ENCODE peak calls at places on chromosomes 11 and 22, in six cellular contexts. V, H, G, S, E and B are unnamed samples.

GRCh38 chr11:64207247-64208085 is 945 bp downstream of the FERMT3 start:
- DNase-seq in V (peak), H (peak), G (no peak), S (no peak), E (peak), B (no peak)

GRCh38 chr11:88188251-88189030 is 13.2 kb upstream of the RAB38 start:
- DNase-seq in V (no peak), H (no peak), G (no peak), S (no peak), E (no peak), B (no peak)

GRCh38 chr22:48551716-48552268 is 1275.9 kb downstream of the BRD1 start:
- DNase-seq in V (no peak), H (no peak), G (no peak), S (no peak), E (no peak), B (no peak)

GRCh38 chr11:129368889-129369672 is 6.6 kb upstream of the BARX2 start:
- DNase-seq in V (no peak), H (no peak), G (no peak), S (no peak), E (no peak), B (no peak)

GRCh38 chr22:35023692-35024363 is 42.1 kb upstream of the ISX start:
- DNase-seq in V (no peak), H (no peak), G (no peak), S (no peak), E (peak), B (no peak)

GRCh38 chr11:115929618-115930129 is 425.5 kb upstream of the CADM1 start:
- DNase-seq in V (no peak), H (no peak), G (peak), S (no peak), E (no peak), B (no peak)

GRCh38 chr11:8263109-8263768 is 439 bp downstream of the LMO1 start:
- DNase-seq in V (no peak), H (no peak), G (no peak), S (no peak), E (no peak), B (no peak)

GRCh38 chr11:113555071-113555739 is 80.0 kb upstream of the DRD2 start:
- DNase-seq in V (no peak), H (no peak), G (no peak), S (no peak), E (no peak), B (no peak)

GRCh38 chr11:12016246-12016645 is 7.8 kb upstream of the DKK3 start:
- DNase-seq in V (no peak), H (no peak), G (no peak), S (no peak), E (no peak), B (no peak)

GRCh38 chr11:112852141-112852853 is 108.9 kb upstream of the NCAM1 start:
- DNase-seq in V (peak), H (peak), G (no peak), S (no peak), E (no peak), B (no peak)

GRCh38 chr11:84396521-84396920 is 1110.4 kb upstream of the CCDC90B start:
- DNase-seq in V (no peak), H (no peak), G (no peak), S (no peak), E (no peak), B (no peak)

GRCh38 chr11:134521001-134521400 is 109.0 kb upstream of the B3GAT1 start:
- DNase-seq in V (no peak), H (no peak), G (no peak), S (no peak), E (no peak), B (no peak)

GRCh38 chr22:38138961-38139360 is 28.5 kb upstream of the BAIAP2L2 start:
- DNase-seq in V (no peak), H (no peak), G (no peak), S (no peak), E (no peak), B (no peak)

GRCh38 chr11:122305018-122305417 is 189.0 kb upstream of the BLID start:
- DNase-seq in V (no peak), H (no peak), G (no peak), S (no peak), E (no peak), B (no peak)

GRCh38 chr22:39967996-39968968 is 8.1 kb downstream of the TMA7B start:
- DNase-seq in V (no peak), H (no peak), G (no peak), S (no peak), E (no peak), B (no peak)

GRCh38 chr22:47928626-47929025 is 1166.2 kb downstream of the TBC1D22A start:
- DNase-seq in V (no peak), H (no peak), G (peak), S (no peak), E (no peak), B (no peak)

GRCh38 chr22:48104102-48104738 is 1341.8 kb downstream of the TBC1D22A start:
- DNase-seq in V (no peak), H (no peak), G (no peak), S (no peak), E (no peak), B (no peak)

GRCh38 chr22:23182289-23183106 is 2.2 kb downstream of the BCR start:
- DNase-seq in V (no peak), H (peak), G (peak), S (no peak), E (peak), B (no peak)

GRCh38 chr11:18791175-18792065 is at the start of gene PTPN5:
- DNase-seq in V (no peak), H (no peak), G (no peak), S (no peak), E (no peak), B (no peak)

GRCh38 chr11:121449626-121450025 is 2.5 kb upstream of the SORL1 start:
- DNase-seq in V (no peak), H (no peak), G (no peak), S (no peak), E (no peak), B (no peak)

GRCh38 chr11:7004482-7004881 is 15.7 kb downstream of the ZNF214 start:
- DNase-seq in V (peak), H (peak), G (no peak), S (no peak), E (no peak), B (no peak)

GRCh38 chr11:64339754-64340408 is at the start of gene CCDC88B:
- DNase-seq in V (no peak), H (no peak), G (no peak), S (no peak), E (peak), B (no peak)

GRCh38 chr22:42179616-42180015 is 49.0 kb upstream of the CYP2D6 start:
- DNase-seq in V (peak), H (peak), G (peak), S (no peak), E (no peak), B (no peak)

GRCh38 chr11:69588270-69588669 is 52.7 kb upstream of the CCND1 start:
- DNase-seq in V (peak), H (peak), G (peak), S (no peak), E (no peak), B (peak)

GRCh38 chr11:67542971-67543370 is 19.7 kb upstream of the CABP2 start:
- DNase-seq in V (no peak), H (no peak), G (no peak), S (no peak), E (no peak), B (no peak)

GRCh38 chr22:47009304-47010101 is 247.1 kb downstream of the TBC1D22A start:
- DNase-seq in V (no peak), H (no peak), G (no peak), S (no peak), E (no peak), B (no peak)

GRCh38 chr11:42778193-42778592 is 533.6 kb upstream of the API5 start:
- DNase-seq in V (no peak), H (no peak), G (peak), S (no peak), E (no peak), B (no peak)

GRCh38 chr22:42743501-42743991 is 22.9 kb upstream of the A4GALT start:
- DNase-seq in V (peak), H (peak), G (no peak), S (no peak), E (no peak), B (peak)

GRCh38 chr11:82653752-82654151 is 79.9 kb downstream of the FAM181B start:
- DNase-seq in V (no peak), H (no peak), G (no peak), S (no peak), E (no peak), B (no peak)

GRCh38 chr22:50314455-50315288 is 7.2 kb upstream of the PLXNB2 start:
- DNase-seq in V (no peak), H (no peak), G (no peak), S (no peak), E (peak), B (no peak)

GRCh38 chr11:18012906-18013781 is at the start of gene SERGEF:
- DNase-seq in V (peak), H (peak), G (peak), S (no peak), E (peak), B (peak)

GRCh38 chr11:57597971-57598830 is 716 bp downstream of the SERPING1 start:
- DNase-seq in V (peak), H (no peak), G (no peak), S (no peak), E (no peak), B (peak)

GRCh38 chr22:20238567-20239062 is 29.5 kb downstream of the RTN4R start:
- DNase-seq in V (no peak), H (peak), G (peak), S (no peak), E (peak), B (peak)

GRCh38 chr11:19087658-19088057 is 27.1 kb upstream of the MRGPRX2 start:
- DNase-seq in V (peak), H (peak), G (no peak), S (no peak), E (no peak), B (no peak)

GRCh38 chr11:69249641-69250502 is 44.1 kb upstream of the MYEOV start:
- DNase-seq in V (peak), H (no peak), G (peak), S (no peak), E (no peak), B (no peak)

GRCh38 chr11:128210148-128210940 is 377.0 kb downstream of the ETS1 start:
- DNase-seq in V (peak), H (peak), G (peak), S (no peak), E (no peak), B (peak)

GRCh38 chr11:46674463-46675287 is 25.7 kb downstream of the ARHGAP1 start:
- DNase-seq in V (no peak), H (no peak), G (no peak), S (no peak), E (no peak), B (peak)

GRCh38 chr11:118245946-118246562 is 6.1 kb downstream of the MPZL3 start:
- DNase-seq in V (no peak), H (no peak), G (no peak), S (no peak), E (no peak), B (no peak)